ENCODE peak calls at places on chromosomes 16 and 17, in seven cellular contexts. N is HepG2, W is nephron progenitor cell, K is A549, D is HFFc6, O is epithelial cell of esophagus, S is upper lobe of right lung. C is an unnamed sample.

GRCh38 chr16:2236362-2237075 is at the start of gene DNASE1L2:
- DNase-seq in N (no peak), W (peak), K (no peak), D (no peak), O (no peak), S (no peak), C (no peak)

GRCh38 chr17:51653902-51654301 is 393.6 kb downstream of the UTP18 start:
- DNase-seq in N (no peak), W (peak), K (peak), D (no peak), O (no peak), S (no peak), C (no peak)

GRCh38 chr16:86566601-86566965 is at the start of gene FOXC2:
- DNase-seq in N (no peak), W (peak), K (peak), D (peak), O (peak), S (peak), C (peak)

GRCh38 chr17:80468222-80468621 is 8.2 kb downstream of the NPTX1 start:
- DNase-seq in N (no peak), W (peak), K (no peak), D (no peak), O (no peak), S (no peak), C (no peak)

GRCh38 chr17:55897301-55897700 is 146.4 kb downstream of the PCTP start:
- DNase-seq in N (no peak), W (no peak), K (no peak), D (no peak), O (no peak), S (no peak), C (no peak)

GRCh38 chr17:54270499-54270898 is 447.8 kb downstream of the KIF2B start:
- DNase-seq in N (no peak), W (no peak), K (no peak), D (no peak), O (peak), S (no peak), C (no peak)

GRCh38 chr17:40190197-40191021 is 13.1 kb downstream of the RAPGEFL1 start:
- DNase-seq in N (peak), W (peak), K (peak), D (no peak), O (peak), S (no peak), C (no peak)

GRCh38 chr16:27982184-27982583 is 81.3 kb downstream of the GSG1L start:
- DNase-seq in N (no peak), W (no peak), K (no peak), D (no peak), O (no peak), S (peak), C (no peak)

DNA sequence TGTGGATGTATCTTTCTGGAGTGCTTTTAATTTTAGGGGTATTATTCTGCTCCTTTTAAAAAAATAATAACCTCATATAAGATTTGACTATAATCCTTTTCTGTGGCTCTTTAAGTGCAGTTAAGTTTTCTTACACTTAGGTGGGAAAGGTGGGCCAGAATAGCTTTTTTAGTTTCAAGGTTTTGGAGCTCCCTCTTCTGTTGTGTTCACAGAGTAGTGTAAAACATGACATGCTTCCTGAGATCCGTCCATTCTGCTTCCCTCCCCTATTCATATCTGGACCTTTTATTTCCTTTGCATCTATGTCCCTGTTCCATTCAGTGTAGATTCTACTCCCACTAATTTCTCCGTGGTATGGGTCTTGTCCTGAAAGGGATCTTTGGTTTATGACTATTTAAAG is 12.8 kb downstream of the LRRC36 start:
- DNase-seq in N (peak), W (no peak), K (no peak), D (peak), O (peak), S (no peak), C (peak)
- TF ChIP-seq CTCF in N (peak), W (no peak), K (peak), D (peak), O (no peak), S (no peak), C (peak)

DNA sequence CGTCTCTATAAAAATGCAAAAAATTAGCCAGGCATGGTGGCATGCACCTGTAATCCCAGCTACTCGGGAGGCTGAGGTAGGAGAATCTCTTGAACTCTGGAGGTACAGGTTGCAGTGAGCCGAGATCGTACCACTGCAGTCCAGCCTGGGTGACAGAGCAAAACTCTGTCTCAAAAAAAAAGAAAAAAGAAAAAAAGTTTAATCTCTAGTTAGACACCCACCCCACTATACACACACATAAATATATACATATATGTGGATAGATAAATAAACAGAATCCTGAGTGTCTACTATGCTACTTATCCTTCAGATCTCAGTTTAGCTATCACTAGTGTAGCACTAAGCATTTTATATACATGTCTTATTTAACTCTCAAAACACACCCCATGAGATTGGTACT is 18.7 kb downstream of the ITGAL start:
- DNase-seq in N (no peak), W (no peak), K (no peak), D (no peak), O (no peak), S (no peak), C (no peak)
- TF ChIP-seq CTCF in N (no peak), W (no peak), K (no peak), D (no peak), O (no peak), S (no peak), C (no peak)

GRCh38 chr17:49515196-49515770 is 20.2 kb downstream of the NGFR start:
- DNase-seq in N (peak), W (peak), K (peak), D (peak), O (peak), S (peak), C (peak)
- TF ChIP-seq CTCF in N (peak), W (no peak), K (no peak), D (peak), O (no peak), S (peak), C (peak)

GRCh38 chr17:28938552-28938951 is 12.8 kb downstream of the PHF12 start:
- DNase-seq in N (no peak), W (no peak), K (no peak), D (no peak), O (no peak), S (no peak), C (no peak)
- TF ChIP-seq CTCF in N (no peak), W (no peak), K (no peak), D (no peak), O (no peak), S (no peak), C (no peak)

DNA sequence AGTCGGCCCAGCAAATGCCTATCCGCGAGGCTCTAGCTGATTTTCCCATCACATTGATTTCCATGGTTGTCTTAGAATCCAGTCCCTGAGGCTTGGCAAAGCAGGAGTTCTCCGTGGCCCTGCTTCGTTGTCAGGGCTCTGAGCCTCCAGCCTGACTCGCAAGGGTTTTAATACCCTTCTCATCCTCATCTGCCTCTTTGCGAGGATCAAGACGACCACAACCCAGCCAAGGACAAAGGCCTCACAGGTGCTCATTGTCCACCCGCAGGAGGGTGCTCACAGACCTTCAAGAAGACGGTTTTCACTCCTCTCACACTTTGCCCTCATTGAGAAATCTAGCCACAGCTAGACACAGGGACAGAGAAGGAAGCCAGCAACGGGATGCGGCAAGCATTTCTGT is 610.8 kb downstream of the KCNJ18 start:
- DNase-seq in N (no peak), W (no peak), K (no peak), D (no peak), O (no peak), S (no peak), C (no peak)
- TF ChIP-seq CTCF in N (no peak), W (no peak), K (no peak), D (no peak), O (no peak), S (no peak), C (no peak)